ENCODE peak calls at places on chromosomes 12 and 14, in six cellular contexts. One of them, this sample, is unnamed.

GRCh38 chr12:28099862-28100261 is 90.4 kb upstream of the CCDC91 start:
- DNase-seq in dorsolateral prefrontal cortex: no peak
- DNase-seq in GM12865: no peak
- DNase-seq in A549: no peak
- DNase-seq in D721Med: no peak
- DNase-seq in fibroblast of lung: no peak
- DNase-seq in this sample: no peak

GRCh38 chr12:109553929-109554500 is 19.3 kb downstream of the MMAB start:
- DNase-seq in dorsolateral prefrontal cortex: no peak
- DNase-seq in GM12865: no peak
- DNase-seq in A549: no peak
- DNase-seq in D721Med: no peak
- DNase-seq in fibroblast of lung: no peak
- DNase-seq in this sample: no peak

GRCh38 chr14:65115615-65116014 is 13.3 kb upstream of the MAX start:
- DNase-seq in dorsolateral prefrontal cortex: no peak
- DNase-seq in GM12865: no peak
- DNase-seq in A549: no peak
- DNase-seq in D721Med: no peak
- DNase-seq in fibroblast of lung: no peak
- DNase-seq in this sample: no peak

GRCh38 chr14:105061428-105062047 is 3.7 kb downstream of the GPR132 start:
- DNase-seq in dorsolateral prefrontal cortex: no peak
- DNase-seq in GM12865: peak
- DNase-seq in A549: no peak
- DNase-seq in D721Med: no peak
- DNase-seq in fibroblast of lung: no peak
- DNase-seq in this sample: no peak

GRCh38 chr12:115000038-115000437 is 316.1 kb upstream of the TBX3 start:
- DNase-seq in dorsolateral prefrontal cortex: no peak
- DNase-seq in GM12865: peak
- DNase-seq in A549: peak
- DNase-seq in D721Med: no peak
- DNase-seq in fibroblast of lung: peak
- DNase-seq in this sample: no peak

GRCh38 chr14:99522934-99523660 is 41.9 kb downstream of the CCNK start:
- DNase-seq in dorsolateral prefrontal cortex: no peak
- DNase-seq in GM12865: peak
- DNase-seq in A549: no peak
- DNase-seq in D721Med: no peak
- DNase-seq in fibroblast of lung: peak
- DNase-seq in this sample: no peak

GRCh38 chr12:101793401-101793800 is 37.4 kb downstream of the GNPTAB start:
- DNase-seq in dorsolateral prefrontal cortex: no peak
- DNase-seq in GM12865: peak
- DNase-seq in A549: no peak
- DNase-seq in D721Med: no peak
- DNase-seq in fibroblast of lung: peak
- DNase-seq in this sample: no peak

GRCh38 chr12:116295327-116296263 is 18.1 kb upstream of the MED13L start:
- DNase-seq in dorsolateral prefrontal cortex: no peak
- DNase-seq in GM12865: no peak
- DNase-seq in A549: no peak
- DNase-seq in D721Med: no peak
- DNase-seq in fibroblast of lung: peak
- DNase-seq in this sample: no peak

GRCh38 chr14:77027538-77028383 is 747 bp downstream of the IRF2BPL start:
- DNase-seq in dorsolateral prefrontal cortex: peak
- DNase-seq in GM12865: peak
- DNase-seq in A549: peak
- DNase-seq in D721Med: no peak
- DNase-seq in fibroblast of lung: peak
- DNase-seq in this sample: peak

GRCh38 chr14:77498984-77499527 is 440 bp upstream of the ISM2 start:
- DNase-seq in dorsolateral prefrontal cortex: no peak
- DNase-seq in GM12865: no peak
- DNase-seq in A549: no peak
- DNase-seq in D721Med: no peak
- DNase-seq in fibroblast of lung: no peak
- DNase-seq in this sample: no peak

GRCh38 chr12:49344486-49345047 is 2.1 kb upstream of the DNAJC22 start:
- DNase-seq in dorsolateral prefrontal cortex: no peak
- DNase-seq in GM12865: no peak
- DNase-seq in A549: no peak
- DNase-seq in D721Med: no peak
- DNase-seq in fibroblast of lung: no peak
- DNase-seq in this sample: no peak

GRCh38 chr12:66813137-66813867 is 134.4 kb upstream of the GRIP1 start:
- DNase-seq in dorsolateral prefrontal cortex: no peak
- DNase-seq in GM12865: no peak
- DNase-seq in A549: no peak
- DNase-seq in D721Med: no peak
- DNase-seq in fibroblast of lung: no peak
- DNase-seq in this sample: no peak

GRCh38 chr12:50251619-50252300 is 31.6 kb downstream of the LIMA1 start:
- DNase-seq in dorsolateral prefrontal cortex: no peak
- DNase-seq in GM12865: peak
- DNase-seq in A549: no peak
- DNase-seq in D721Med: no peak
- DNase-seq in fibroblast of lung: peak
- DNase-seq in this sample: no peak

GRCh38 chr12:55780695-55781094 is 36.8 kb downstream of the SARNP start:
- DNase-seq in dorsolateral prefrontal cortex: no peak
- DNase-seq in GM12865: no peak
- DNase-seq in A549: no peak
- DNase-seq in D721Med: no peak
- DNase-seq in fibroblast of lung: peak
- DNase-seq in this sample: no peak

GRCh38 chr12:10722905-10723866 is at the start of gene YBX3:
- DNase-seq in dorsolateral prefrontal cortex: peak
- DNase-seq in GM12865: peak
- DNase-seq in A549: peak
- DNase-seq in D721Med: peak
- DNase-seq in fibroblast of lung: peak
- DNase-seq in this sample: peak

GRCh38 chr14:72270341-72270740 is 338.1 kb downstream of the RGS6 start:
- DNase-seq in dorsolateral prefrontal cortex: no peak
- DNase-seq in GM12865: no peak
- DNase-seq in A549: no peak
- DNase-seq in D721Med: no peak
- DNase-seq in fibroblast of lung: no peak
- DNase-seq in this sample: no peak

GRCh38 chr14:36901846-36902245 is 240.2 kb downstream of the PAX9 start:
- DNase-seq in dorsolateral prefrontal cortex: no peak
- DNase-seq in GM12865: no peak
- DNase-seq in A549: no peak
- DNase-seq in D721Med: no peak
- DNase-seq in fibroblast of lung: peak
- DNase-seq in this sample: peak

GRCh38 chr14:31529053-31529452 is 32.2 kb upstream of the NUBPL start:
- DNase-seq in dorsolateral prefrontal cortex: no peak
- DNase-seq in GM12865: no peak
- DNase-seq in A549: no peak
- DNase-seq in D721Med: no peak
- DNase-seq in fibroblast of lung: no peak
- DNase-seq in this sample: no peak

GRCh38 chr14:68486033-68486732 is 306.7 kb downstream of the ZFP36L1 start:
- DNase-seq in dorsolateral prefrontal cortex: no peak
- DNase-seq in GM12865: no peak
- DNase-seq in A549: no peak
- DNase-seq in D721Med: no peak
- DNase-seq in fibroblast of lung: no peak
- DNase-seq in this sample: no peak

GRCh38 chr14:29126361-29126760 is 359.8 kb downstream of the FOXG1 start:
- DNase-seq in dorsolateral prefrontal cortex: no peak
- DNase-seq in GM12865: no peak
- DNase-seq in A549: no peak
- DNase-seq in D721Med: no peak
- DNase-seq in fibroblast of lung: no peak
- DNase-seq in this sample: no peak

GRCh38 chr12:98955284-98955683 is 310.2 kb downstream of the APAF1 start:
- DNase-seq in dorsolateral prefrontal cortex: no peak
- DNase-seq in GM12865: peak
- DNase-seq in A549: peak
- DNase-seq in D721Med: no peak
- DNase-seq in fibroblast of lung: no peak
- DNase-seq in this sample: no peak

GRCh38 chr12:12717586-12718381 is 616 bp downstream of the CDKN1B start:
- DNase-seq in dorsolateral prefrontal cortex: no peak
- DNase-seq in GM12865: no peak
- DNase-seq in A549: peak
- DNase-seq in D721Med: no peak
- DNase-seq in fibroblast of lung: peak
- DNase-seq in this sample: no peak

GRCh38 chr14:27409936-27410335 is 812.1 kb upstream of the NOVA1 start:
- DNase-seq in dorsolateral prefrontal cortex: no peak
- DNase-seq in GM12865: no peak
- DNase-seq in A549: no peak
- DNase-seq in D721Med: no peak
- DNase-seq in fibroblast of lung: peak
- DNase-seq in this sample: no peak

DNA sequence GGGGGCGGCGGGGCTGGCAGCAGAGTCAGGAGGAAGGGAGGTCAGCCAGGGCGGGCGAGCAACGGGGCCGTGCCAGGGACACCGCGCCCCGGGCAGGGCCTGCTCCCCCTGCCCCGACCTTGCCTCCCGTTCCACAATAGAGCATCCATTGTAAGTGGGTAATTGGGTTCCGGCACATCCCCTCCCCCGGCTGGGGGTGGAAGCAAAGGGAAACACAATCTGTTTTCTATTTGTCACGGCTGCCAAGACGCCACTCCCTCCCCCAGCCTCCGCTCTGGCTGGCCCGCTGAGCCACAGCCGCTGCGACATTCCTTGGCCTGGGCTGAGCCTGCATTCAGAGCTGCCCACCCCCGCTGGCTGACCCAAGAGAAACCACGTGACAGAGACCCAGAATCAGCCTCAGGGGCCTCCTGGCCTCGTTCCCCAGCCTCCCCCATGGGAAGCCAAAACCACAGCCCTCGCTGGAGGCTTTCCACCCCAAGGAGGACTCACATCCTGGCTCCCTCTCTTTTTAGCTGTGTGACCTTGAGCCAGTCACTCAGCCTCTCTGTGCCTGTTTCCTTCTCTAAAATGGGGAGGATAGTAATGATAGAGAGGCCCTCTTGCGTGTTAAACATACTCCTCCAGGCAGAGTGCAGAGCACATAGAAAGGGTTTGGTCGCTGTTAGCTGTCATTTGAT is 117.6 kb downstream of the SCARB1 start:
- DNase-seq in dorsolateral prefrontal cortex: peak
- DNase-seq in GM12865: no peak
- DNase-seq in A549: peak
- DNase-seq in D721Med: peak
- DNase-seq in fibroblast of lung: peak
- DNase-seq in this sample: peak
- TF ChIP-seq CTCF in dorsolateral prefrontal cortex: peak
- TF ChIP-seq CTCF in GM12865: no peak
- TF ChIP-seq CTCF in A549: no peak
- TF ChIP-seq CTCF in D721Med: no peak
- TF ChIP-seq CTCF in fibroblast of lung: no peak
- TF ChIP-seq CTCF in this sample: no peak

GRCh38 chr12:4975574-4975973 is 65.9 kb downstream of the KCNA1 start:
- DNase-seq in dorsolateral prefrontal cortex: no peak
- DNase-seq in GM12865: no peak
- DNase-seq in A549: peak
- DNase-seq in D721Med: no peak
- DNase-seq in fibroblast of lung: no peak
- DNase-seq in this sample: no peak
- TF ChIP-seq CTCF in dorsolateral prefrontal cortex: no peak
- TF ChIP-seq CTCF in GM12865: no peak
- TF ChIP-seq CTCF in A549: no peak
- TF ChIP-seq CTCF in D721Med: no peak
- TF ChIP-seq CTCF in fibroblast of lung: no peak
- TF ChIP-seq CTCF in this sample: no peak

GRCh38 chr12:53224268-53224896 is 7.6 kb downstream of the RARG start:
- DNase-seq in dorsolateral prefrontal cortex: no peak
- DNase-seq in GM12865: no peak
- DNase-seq in A549: peak
- DNase-seq in D721Med: no peak
- DNase-seq in fibroblast of lung: no peak
- DNase-seq in this sample: no peak
- TF ChIP-seq CTCF in dorsolateral prefrontal cortex: no peak
- TF ChIP-seq CTCF in GM12865: no peak
- TF ChIP-seq CTCF in A549: peak
- TF ChIP-seq CTCF in D721Med: no peak
- TF ChIP-seq CTCF in fibroblast of lung: peak
- TF ChIP-seq CTCF in this sample: peak

GRCh38 chr14:91316761-91317160 is 72.3 kb upstream of the GPR68 start:
- DNase-seq in dorsolateral prefrontal cortex: no peak
- DNase-seq in GM12865: no peak
- DNase-seq in A549: no peak
- DNase-seq in D721Med: no peak
- DNase-seq in fibroblast of lung: no peak
- DNase-seq in this sample: no peak

GRCh38 chr14:91320266-91320665 is 75.8 kb upstream of the GPR68 start:
- DNase-seq in dorsolateral prefrontal cortex: no peak
- DNase-seq in GM12865: no peak
- DNase-seq in A549: no peak
- DNase-seq in D721Med: no peak
- DNase-seq in fibroblast of lung: no peak
- DNase-seq in this sample: no peak

GRCh38 chr14:91318911-91319310 is 74.4 kb upstream of the GPR68 start:
- DNase-seq in dorsolateral prefrontal cortex: no peak
- DNase-seq in GM12865: no peak
- DNase-seq in A549: no peak
- DNase-seq in D721Med: no peak
- DNase-seq in fibroblast of lung: no peak
- DNase-seq in this sample: no peak

GRCh38 chr14:91315844-91316267 is 71.4 kb upstream of the GPR68 start:
- DNase-seq in dorsolateral prefrontal cortex: no peak
- DNase-seq in GM12865: peak
- DNase-seq in A549: no peak
- DNase-seq in D721Med: no peak
- DNase-seq in fibroblast of lung: no peak
- DNase-seq in this sample: no peak

DNA sequence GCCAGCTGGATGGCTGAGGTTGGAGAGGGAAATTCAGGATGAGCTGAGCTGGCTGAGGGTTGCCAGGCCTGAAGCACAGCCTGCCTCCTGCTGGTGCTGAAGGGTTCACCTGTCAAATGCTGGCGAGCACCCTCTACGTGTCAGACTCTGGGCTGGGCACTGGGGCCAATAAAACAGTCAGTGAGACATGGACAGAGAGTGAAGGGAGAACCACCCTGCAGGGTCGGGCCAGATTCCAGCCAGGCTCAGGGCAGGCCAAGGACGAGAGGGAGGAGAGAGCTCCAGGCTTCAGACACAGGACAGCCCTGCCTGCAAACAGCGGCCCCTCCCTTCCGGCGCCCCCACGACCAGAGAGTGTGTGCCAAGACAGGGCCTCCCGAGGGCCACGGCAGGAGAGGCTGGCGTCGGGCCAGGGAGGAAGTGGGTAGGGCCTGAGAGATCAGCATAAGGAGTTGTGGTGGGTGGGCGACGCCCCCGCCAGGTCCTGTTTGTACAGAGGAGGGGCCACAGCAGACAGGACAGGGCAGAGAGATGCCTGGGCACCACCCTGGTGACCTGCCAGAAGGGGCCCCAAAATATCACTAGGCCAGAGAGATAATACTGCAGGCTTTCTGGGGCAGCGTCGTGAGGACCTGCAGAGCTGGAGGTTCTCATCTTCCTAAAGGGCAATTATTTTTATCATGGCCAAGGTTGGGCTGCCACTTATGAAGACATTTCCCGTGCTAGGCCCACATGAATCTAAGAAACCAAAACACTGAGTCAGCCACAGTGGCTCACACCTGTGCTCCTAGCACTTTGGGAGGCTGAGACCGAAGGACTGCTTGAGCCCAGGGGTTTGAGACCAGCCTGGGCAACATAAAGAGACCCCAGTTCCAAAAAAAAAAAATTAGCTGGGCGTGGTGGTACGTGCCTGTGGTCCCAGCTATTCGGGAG is 73.1 kb upstream of the GPR68 start:
- DNase-seq in dorsolateral prefrontal cortex: no peak
- DNase-seq in GM12865: peak
- DNase-seq in A549: no peak
- DNase-seq in D721Med: no peak
- DNase-seq in fibroblast of lung: peak
- DNase-seq in this sample: no peak
- TF ChIP-seq CTCF in dorsolateral prefrontal cortex: no peak
- TF ChIP-seq CTCF in GM12865: no peak
- TF ChIP-seq CTCF in A549: no peak
- TF ChIP-seq CTCF in D721Med: no peak
- TF ChIP-seq CTCF in fibroblast of lung: no peak
- TF ChIP-seq CTCF in this sample: no peak